ENCODE peak calls at places on chromosomes 5 and 9, in six cellular contexts. One of them, this sample, is unnamed.

GRCh38 chr9:95778957-95779356 is 96.5 kb upstream of the ERCC6L2 start:
- DNase-seq in CD8-positive, alpha-beta memory T cell: no peak
- DNase-seq in heart left ventricle: no peak
- DNase-seq in EL: peak; percentile 69
- DNase-seq in stimulated activated CD4-positive, alpha-beta T cell treated with anti-CD3 and anti-CD28 coated beads, Interleukin-15, amount 100 ng/mL, for 1 hour: no peak
- DNase-seq in activated T-helper 1 cell treated with Interleukin-2 at 50 U/mL for 16 hours: no peak
- DNase-seq in this sample: no peak

GRCh38 chr5:122093415-122093814 is 15.4 kb upstream of the LOX start:
- DNase-seq in CD8-positive, alpha-beta memory T cell: no peak
- DNase-seq in heart left ventricle: no peak
- DNase-seq in EL: peak; percentile 93
- DNase-seq in stimulated activated CD4-positive, alpha-beta T cell treated with anti-CD3 and anti-CD28 coated beads, Interleukin-15, amount 100 ng/mL, for 1 hour: no peak
- DNase-seq in activated T-helper 1 cell treated with Interleukin-2 at 50 U/mL for 16 hours: no peak
- DNase-seq in this sample: no peak

GRCh38 chr9:5671711-5672353 is 42.9 kb downstream of the RIC1 start:
- DNase-seq in CD8-positive, alpha-beta memory T cell: peak; percentile 39
- DNase-seq in heart left ventricle: no peak
- DNase-seq in EL: no peak
- DNase-seq in stimulated activated CD4-positive, alpha-beta T cell treated with anti-CD3 and anti-CD28 coated beads, Interleukin-15, amount 100 ng/mL, for 1 hour: no peak
- DNase-seq in activated T-helper 1 cell treated with Interleukin-2 at 50 U/mL for 16 hours: no peak
- DNase-seq in this sample: no peak

GRCh38 chr9:114098660-114099522 is at the start of gene KIF12:
- DNase-seq in CD8-positive, alpha-beta memory T cell: no peak
- DNase-seq in heart left ventricle: no peak
- DNase-seq in EL: no peak
- DNase-seq in stimulated activated CD4-positive, alpha-beta T cell treated with anti-CD3 and anti-CD28 coated beads, Interleukin-15, amount 100 ng/mL, for 1 hour: no peak
- DNase-seq in activated T-helper 1 cell treated with Interleukin-2 at 50 U/mL for 16 hours: no peak
- DNase-seq in this sample: peak; percentile 87

GRCh38 chr9:17453751-17454150 is 125.1 kb upstream of the SH3GL2 start:
- DNase-seq in CD8-positive, alpha-beta memory T cell: no peak
- DNase-seq in heart left ventricle: no peak
- DNase-seq in EL: no peak
- DNase-seq in stimulated activated CD4-positive, alpha-beta T cell treated with anti-CD3 and anti-CD28 coated beads, Interleukin-15, amount 100 ng/mL, for 1 hour: no peak
- DNase-seq in activated T-helper 1 cell treated with Interleukin-2 at 50 U/mL for 16 hours: no peak
- DNase-seq in this sample: no peak

GRCh38 chr9:35406183-35406959 is 83.5 kb upstream of the RUSC2 start:
- DNase-seq in CD8-positive, alpha-beta memory T cell: peak; percentile 2
- DNase-seq in heart left ventricle: no peak
- DNase-seq in EL: no peak
- DNase-seq in stimulated activated CD4-positive, alpha-beta T cell treated with anti-CD3 and anti-CD28 coated beads, Interleukin-15, amount 100 ng/mL, for 1 hour: no peak
- DNase-seq in activated T-helper 1 cell treated with Interleukin-2 at 50 U/mL for 16 hours: peak; percentile 2
- DNase-seq in this sample: no peak

GRCh38 chr9:14279671-14280070 is 34.3 kb downstream of the NFIB start:
- DNase-seq in CD8-positive, alpha-beta memory T cell: no peak
- DNase-seq in heart left ventricle: no peak
- DNase-seq in EL: peak; percentile 5
- DNase-seq in stimulated activated CD4-positive, alpha-beta T cell treated with anti-CD3 and anti-CD28 coated beads, Interleukin-15, amount 100 ng/mL, for 1 hour: no peak
- DNase-seq in activated T-helper 1 cell treated with Interleukin-2 at 50 U/mL for 16 hours: no peak
- DNase-seq in this sample: no peak

GRCh38 chr9:80061940-80062339 is 490.2 kb downstream of the TLE4 start:
- DNase-seq in CD8-positive, alpha-beta memory T cell: no peak
- DNase-seq in heart left ventricle: no peak
- DNase-seq in EL: peak; percentile 93
- DNase-seq in stimulated activated CD4-positive, alpha-beta T cell treated with anti-CD3 and anti-CD28 coated beads, Interleukin-15, amount 100 ng/mL, for 1 hour: no peak
- DNase-seq in activated T-helper 1 cell treated with Interleukin-2 at 50 U/mL for 16 hours: no peak
- DNase-seq in this sample: no peak

GRCh38 chr5:172658869-172659513 is 17.9 kb downstream of the NEURL1B start:
- DNase-seq in CD8-positive, alpha-beta memory T cell: no peak
- DNase-seq in heart left ventricle: peak; percentile 62
- DNase-seq in EL: no peak
- DNase-seq in stimulated activated CD4-positive, alpha-beta T cell treated with anti-CD3 and anti-CD28 coated beads, Interleukin-15, amount 100 ng/mL, for 1 hour: no peak
- DNase-seq in activated T-helper 1 cell treated with Interleukin-2 at 50 U/mL for 16 hours: no peak
- DNase-seq in this sample: no peak

GRCh38 chr5:138148811-138149210 is 9.6 kb upstream of the NME5 start:
- DNase-seq in CD8-positive, alpha-beta memory T cell: no peak
- DNase-seq in heart left ventricle: peak; percentile 29
- DNase-seq in EL: peak; percentile 87
- DNase-seq in stimulated activated CD4-positive, alpha-beta T cell treated with anti-CD3 and anti-CD28 coated beads, Interleukin-15, amount 100 ng/mL, for 1 hour: no peak
- DNase-seq in activated T-helper 1 cell treated with Interleukin-2 at 50 U/mL for 16 hours: no peak
- DNase-seq in this sample: no peak